ENCODE peak calls at places on chromosome 11, in four cellular contexts. O is uterus; N is CD4-positive, alpha-beta memory T cell; E is astrocyte of the spinal cord. A is an unnamed sample.
A peak's percentile ranks its signal among the peaks of the same experiment; 100 is the strongest.

GRCh38 chr11:25981998-25982397 is 349.9 kb upstream of the ANO3 start:
- DNase-seq in O (no peak), N (no peak), E (peak; percentile 71), A (peak; percentile 41)

GRCh38 chr11:38252620-38253019 is 1654.6 kb upstream of the RAG2 start:
- DNase-seq in E (no peak), N (no peak), O (no peak), A (no peak)

GRCh38 chr11:48150213-48150612 is 66.4 kb upstream of the OR4B1 start:
- DNase-seq in N (no peak), E (peak; percentile 51), O (no peak), A (no peak)

GRCh38 chr11:63908631-63909491 is 8.1 kb downstream of the RCOR2 start:
- DNase-seq in N (no peak), E (no peak), O (peak; percentile 66), A (no peak)

GRCh38 chr11:116500833-116501622 is 271.8 kb downstream of the BUD13 start:
- DNase-seq in E (no peak), N (no peak), O (no peak), A (no peak)

GRCh38 chr11:70400643-70401042 is 2.3 kb downstream of the CTTN start:
- DNase-seq in E (no peak), O (no peak), N (no peak), A (no peak)

GRCh38 chr11:118618991-118619375 is 11.6 kb downstream of the PHLDB1 start:
- DNase-seq in N (no peak), O (peak; percentile 52), E (peak; percentile 92), A (no peak)

GRCh38 chr11:34595391-34595790 is 25.5 kb upstream of the EHF start:
- DNase-seq in O (no peak), N (no peak), E (no peak), A (no peak)

GRCh38 chr11:57150454-57150917 is 31.3 kb upstream of the LRRC55 start:
- DNase-seq in N (no peak), E (no peak), O (no peak), A (no peak)

GRCh38 chr11:67698247-67698646 is 23.8 kb upstream of the ALDH3B2 start:
- DNase-seq in O (no peak), N (no peak), E (no peak), A (peak; percentile 62)

GRCh38 chr11:86013718-86014117 is 55.2 kb downstream of the PICALM start:
- DNase-seq in E (no peak), O (no peak), N (no peak), A (no peak)
- H3K4me3 ChIP-seq in E (no peak overlapping the region), O (no peak overlapping the region), N (no peak overlapping the region), A (no peak overlapping the region)

GRCh38 chr11:119742263-119742861 is 13.4 kb upstream of the NECTIN1 start:
- DNase-seq in O (no peak), E (no peak), N (no peak), A (peak; percentile 49)

GRCh38 chr11:119743041-119743440 is 14.0 kb upstream of the NECTIN1 start:
- DNase-seq in N (no peak), E (no peak), O (no peak), A (no peak)

GRCh38 chr11:119739975-119740374 is 11.0 kb upstream of the NECTIN1 start:
- DNase-seq in O (no peak), E (no peak), N (no peak), A (no peak)

GRCh38 chr11:119739021-119739703 is 10.2 kb upstream of the NECTIN1 start:
- DNase-seq in E (no peak), O (peak; percentile 36), N (no peak), A (no peak)

DNA sequence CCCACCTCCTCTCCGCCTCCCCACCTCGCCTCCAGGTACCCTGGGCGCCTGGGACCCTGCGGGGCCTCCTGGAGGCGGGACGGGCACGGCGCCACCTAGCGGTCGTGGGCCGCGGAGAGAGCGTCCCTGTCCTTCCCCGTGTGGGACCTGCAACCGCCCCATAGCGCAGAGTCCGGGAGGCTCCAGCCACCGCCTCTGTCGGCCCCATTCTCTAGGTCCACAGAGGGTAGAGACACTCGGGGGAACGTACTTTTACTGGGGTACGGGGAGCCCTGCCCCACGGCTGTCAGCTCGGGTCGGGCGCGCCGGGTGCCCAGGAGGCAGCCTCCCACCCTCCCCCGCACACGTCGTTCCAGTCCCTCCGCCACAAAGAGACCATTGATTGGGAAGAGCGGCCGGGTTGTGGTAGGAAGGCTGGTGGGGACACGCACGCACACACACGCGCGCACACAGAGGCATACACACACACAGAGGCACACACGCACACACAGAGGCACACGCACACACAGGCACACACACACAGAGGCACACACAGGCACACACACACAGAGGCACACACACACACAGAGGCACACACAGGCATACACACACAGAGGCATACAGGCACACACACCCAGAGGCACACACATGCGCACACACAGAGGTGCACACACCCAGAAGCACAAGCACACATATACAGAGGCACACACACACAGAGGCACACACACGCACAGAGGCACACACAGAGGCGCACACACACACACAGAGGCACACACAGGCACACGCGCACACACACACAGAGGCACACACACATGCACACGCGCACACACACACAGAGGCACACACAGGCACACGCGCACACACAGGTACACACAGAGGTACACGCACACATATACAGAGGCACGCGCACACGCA is 12.6 kb upstream of the NECTIN1 start:
- DNase-seq in N (peak; percentile 37), O (no peak), E (no peak), A (no peak)
- H3K4me3 ChIP-seq in N (no peak overlapping the region), O (no peak overlapping the region), E (no peak overlapping the region), A (peak overlapping the region; percentile 36)

DNA sequence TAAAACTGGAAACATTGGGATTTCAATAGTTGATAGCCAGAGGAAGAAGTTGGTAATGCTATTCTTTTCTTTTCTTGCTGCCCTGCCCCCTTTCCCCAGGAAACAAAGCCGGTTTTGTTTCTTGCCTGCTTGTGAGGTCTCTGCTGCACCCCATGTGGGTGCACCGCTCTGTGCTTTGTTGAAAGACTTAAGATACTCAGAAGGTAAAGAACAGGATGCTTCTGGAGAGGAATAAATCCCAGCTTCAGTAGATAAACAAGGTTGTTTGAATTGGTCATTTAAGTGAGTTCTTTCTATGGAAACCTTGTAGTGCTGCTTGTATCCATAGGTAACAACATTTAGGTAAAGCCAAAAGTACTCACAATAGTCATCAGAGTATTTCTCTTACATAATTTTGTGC is 87.5 kb downstream of the YAP1 start:
- DNase-seq in E (peak; percentile 46), O (no peak), N (no peak), A (no peak)
- H3K4me3 ChIP-seq in E (no peak overlapping the region), O (no peak overlapping the region), N (no peak overlapping the region), A (no peak overlapping the region)

GRCh38 chr11:105035262-105035620 is 297 bp upstream of the CASP1 start:
- DNase-seq in N (no peak), O (no peak), E (no peak), A (no peak)
- H3K4me3 ChIP-seq in N (peak overlapping the region; percentile 64), O (peak overlapping the region; percentile 14), E (no peak overlapping the region), A (no peak overlapping the region)

DNA sequence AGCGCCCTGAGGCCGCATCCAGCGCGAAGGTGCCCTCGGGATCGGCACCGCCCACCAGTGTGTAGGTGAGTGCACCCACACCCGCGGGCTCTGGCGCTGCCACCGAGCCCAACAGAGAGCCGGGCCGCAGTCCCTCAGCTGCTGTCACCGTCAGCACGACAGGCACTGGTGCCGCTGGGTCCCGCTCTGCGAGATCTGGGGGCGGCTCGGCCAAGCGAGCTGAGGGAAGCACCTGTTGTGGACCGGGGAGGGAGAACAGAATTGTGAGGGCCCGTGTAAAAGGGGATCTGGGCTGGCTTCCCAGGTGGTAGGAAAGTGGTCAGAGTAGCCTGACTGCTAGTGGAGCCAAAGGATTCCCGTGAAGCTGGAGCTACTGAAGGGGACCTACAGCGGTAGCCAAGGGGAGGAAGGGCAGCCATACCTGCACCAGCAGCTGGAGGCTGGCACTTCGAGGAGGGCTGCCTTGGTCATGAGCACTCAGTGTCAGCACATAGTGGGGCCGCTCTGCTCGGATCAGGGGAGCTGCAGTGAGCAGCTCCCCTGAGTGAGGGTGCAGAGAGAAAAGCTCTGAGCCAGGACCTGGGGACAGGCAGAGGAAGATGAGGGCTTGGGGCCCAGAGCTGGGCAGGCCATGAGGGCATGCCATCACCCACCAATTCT is 11.5 kb upstream of the TPP1 start:
- DNase-seq in E (no peak), N (no peak), O (peak; percentile 14), A (no peak)
- H3K4me3 ChIP-seq in E (no peak overlapping the region), N (no peak overlapping the region), O (no peak overlapping the region), A (no peak overlapping the region)

DNA sequence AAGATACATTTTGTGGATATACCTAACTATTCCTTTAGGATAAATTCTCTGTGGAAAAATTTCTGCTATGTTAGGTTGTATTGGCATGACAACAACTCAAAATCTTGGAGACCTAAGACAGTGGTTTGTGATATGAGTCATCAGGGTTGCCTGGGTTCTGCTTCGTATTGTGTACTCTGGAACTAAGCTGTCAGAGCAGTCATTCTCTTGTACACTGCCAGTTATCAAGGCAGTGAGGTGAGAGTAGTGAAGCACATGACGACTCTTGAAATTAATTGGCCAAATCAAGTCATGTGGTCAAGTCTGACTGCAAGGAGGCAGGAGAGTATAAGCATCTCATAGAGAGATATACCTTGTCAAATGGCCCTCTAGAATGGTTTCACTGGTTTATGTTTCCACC is 104.4 kb downstream of the FANCF start:
- DNase-seq in E (peak; percentile 68), O (no peak), N (no peak), A (no peak)
- H3K4me3 ChIP-seq in E (no peak overlapping the region), O (no peak overlapping the region), N (no peak overlapping the region), A (no peak overlapping the region)